ENCODE peak calls at places on chromosomes 7 and 10, in eight cellular contexts. Z is colonic mucosa; A is cardiac muscle cell; Q is activated CD8-positive, alpha-beta memory T cell treated with anti-CD3 and anti-CD28 coated beads, Interleukin-2, amount 50 U/mL, for 4 hours; D is kidney epithelial cell; O is 8988T; T is HCEC 1CT; Y is body of pancreas. K is an unnamed sample.

GRCh38 chr10:5446390-5446926 is 34.1 kb downstream of the NET1 start:
- DNase-seq in Y (peak), O (peak), T (peak), D (peak), A (peak), Q (peak), Z (peak), K (peak)

GRCh38 chr7:94829987-94830386 is 77.4 kb upstream of the PPP1R9A start:
- DNase-seq in Z (no peak), T (no peak), Y (no peak), Q (no peak), A (no peak), D (no peak), O (no peak), K (no peak)

GRCh38 chr10:5840314-5841307 is 27.4 kb upstream of the GDI2 start:
- DNase-seq in A (peak), Z (no peak), Y (peak), O (no peak), Q (no peak), T (peak), D (peak), K (no peak)

GRCh38 chr10:19877466-19878255 is 61.4 kb downstream of the PLXDC2 start:
- DNase-seq in A (no peak), Y (no peak), Q (no peak), T (no peak), D (no peak), O (no peak), Z (no peak), K (no peak)

GRCh38 chr7:101913247-101913721 is 95.9 kb downstream of the CUX1 start:
- DNase-seq in D (no peak), A (no peak), Q (no peak), Z (no peak), Y (no peak), T (no peak), O (no peak), K (no peak)

GRCh38 chr7:70037171-70037933 is 439.1 kb downstream of the AUTS2 start:
- DNase-seq in T (no peak), A (no peak), Q (no peak), Y (no peak), D (no peak), O (no peak), Z (no peak), K (no peak)

GRCh38 chr7:90262438-90262837 is 17.5 kb downstream of the CFAP69 start:
- DNase-seq in T (peak), Q (no peak), Z (no peak), Y (no peak), O (no peak), A (no peak), D (no peak), K (no peak)

GRCh38 chr7:130195396-130195795 is 9.8 kb downstream of the TMEM209 start:
- DNase-seq in O (no peak), Q (no peak), Z (no peak), D (no peak), Y (no peak), T (no peak), A (no peak), K (no peak)

GRCh38 chr10:10197423-10197822 is 820.2 kb upstream of the CELF2 start:
- DNase-seq in D (no peak), Q (no peak), Z (no peak), A (no peak), O (no peak), Y (no peak), T (no peak), K (no peak)